ENCODE peak calls at places on chromosomes 5 and 9, in five cellular contexts. H is right lobe of liver, U is upper lobe of left lung, O is gastrocnemius medialis, F is A549. V is an unnamed sample.

GRCh38 chr9:119763260-119763659 is 394.0 kb upstream of the BRINP1 start:
- DNase-seq in H (no peak), U (no peak), O (no peak), F (no peak), V (no peak)

GRCh38 chr5:317086-317811 is 4.3 kb upstream of the AHRR start:
- DNase-seq in H (peak), U (peak), O (no peak), F (peak), V (no peak)

GRCh38 chr5:77225531-77225930 is 15.1 kb downstream of the PDE8B start:
- DNase-seq in H (no peak), U (no peak), O (no peak), F (no peak), V (no peak)

GRCh38 chr5:102691434-102691833 is 63.7 kb upstream of the PAM start:
- DNase-seq in H (no peak), U (no peak), O (no peak), F (no peak), V (no peak)

GRCh38 chr9:107137495-107138202 is 145.4 kb upstream of the RAD23B start:
- DNase-seq in H (no peak), U (no peak), O (no peak), F (peak), V (no peak)

GRCh38 chr9:126614088-126614454 is 343 bp downstream of the LMX1B start:
- DNase-seq in H (no peak), U (peak), O (no peak), F (no peak), V (no peak)

GRCh38 chr5:68898961-68899471 is 194.8 kb upstream of the SLC30A5 start:
- DNase-seq in H (no peak), U (no peak), O (no peak), F (no peak), V (no peak)

GRCh38 chr5:40495172-40495699 is 184.5 kb upstream of the PTGER4 start:
- DNase-seq in H (no peak), U (no peak), O (no peak), F (no peak), V (no peak)

GRCh38 chr5:103258957-103259704 is 568 bp downstream of the MACIR start:
- DNase-seq in H (peak), U (peak), O (peak), F (peak), V (peak)

GRCh38 chr5:103929310-103930003 is 366.9 kb upstream of the NUDT12 start:
- DNase-seq in H (no peak), U (no peak), O (no peak), F (no peak), V (no peak)

GRCh38 chr9:127721391-127721821 is 5.5 kb downstream of the TTC16 start:
- DNase-seq in H (no peak), U (no peak), O (no peak), F (peak), V (no peak)

GRCh38 chr9:79896390-79896789 is 324.6 kb downstream of the TLE4 start:
- DNase-seq in H (no peak), U (no peak), O (no peak), F (no peak), V (no peak)

GRCh38 chr9:121619989-121620673 is 31.3 kb upstream of the DAB2IP start:
- DNase-seq in H (peak), U (peak), O (no peak), F (no peak), V (no peak)

GRCh38 chr9:1018121-1018520 is 32.0 kb upstream of the DMRT2 start:
- DNase-seq in H (peak), U (peak), O (peak), F (no peak), V (no peak)

GRCh38 chr5:12883395-12883794 is 979.1 kb upstream of the CTNND2 start:
- DNase-seq in H (no peak), U (no peak), O (no peak), F (no peak), V (no peak)

GRCh38 chr5:99191181-99191775 is 262.5 kb upstream of the CHD1 start:
- DNase-seq in H (no peak), U (no peak), O (no peak), F (no peak), V (no peak)

GRCh38 chr9:129469988-129470316 is 150.9 kb downstream of the C9orf50 start:
- DNase-seq in H (no peak), U (no peak), O (no peak), F (no peak), V (no peak)

GRCh38 chr5:124395287-124395686 is 351.2 kb downstream of the ZNF608 start:
- DNase-seq in H (no peak), U (no peak), O (peak), F (no peak), V (no peak)

GRCh38 chr5:56569051-56569450 is 246.3 kb upstream of the MAP3K1 start:
- DNase-seq in H (no peak), U (no peak), O (no peak), F (no peak), V (no peak)

GRCh38 chr5:34498582-34498981 is 157.5 kb upstream of the RAI14 start:
- DNase-seq in H (no peak), U (no peak), O (no peak), F (no peak), V (no peak)

GRCh38 chr5:31194458-31194808 is 947 bp downstream of the CDH6 start:
- DNase-seq in H (no peak), U (no peak), O (no peak), F (no peak), V (no peak)

GRCh38 chr9:132249123-132249522 is 87.3 kb downstream of the NTNG2 start:
- DNase-seq in H (peak), U (no peak), O (no peak), F (no peak), V (no peak)

GRCh38 chr9:125095821-125096443 is 47.4 kb downstream of the SCAI start:
- DNase-seq in H (no peak), U (no peak), O (no peak), F (no peak), V (no peak)

GRCh38 chr5:10645146-10645545 is 81.3 kb downstream of the ANKRD33B start:
- DNase-seq in H (no peak), U (no peak), O (no peak), F (no peak), V (peak)

GRCh38 chr5:110623875-110624274 is 102.6 kb downstream of the TMEM232 start:
- DNase-seq in H (no peak), U (no peak), O (no peak), F (no peak), V (no peak)

GRCh38 chr9:71145179-71145578 is 23.8 kb upstream of the TRPM3 start:
- DNase-seq in H (no peak), U (no peak), O (no peak), F (no peak), V (no peak)

GRCh38 chr9:106970976-106971457 is 108.1 kb downstream of the ZNF462 start:
- DNase-seq in H (no peak), U (no peak), O (no peak), F (no peak), V (no peak)

GRCh38 chr9:113614843-113615648 is 151.5 kb downstream of the RGS3 start:
- DNase-seq in H (peak), U (peak), O (no peak), F (no peak), V (no peak)

GRCh38 chr5:6125781-6126180 is 252.6 kb downstream of the MED10 start:
- DNase-seq in H (no peak), U (no peak), O (no peak), F (no peak), V (no peak)

GRCh38 chr5:138257583-138257982 is 16.8 kb downstream of the GFRA3 start:
- DNase-seq in H (no peak), U (peak), O (no peak), F (no peak), V (no peak)

GRCh38 chr5:138264183-138264582 is 10.2 kb downstream of the GFRA3 start:
- DNase-seq in H (no peak), U (no peak), O (no peak), F (no peak), V (no peak)

GRCh38 chr5:138258704-138259285 is 15.6 kb downstream of the GFRA3 start:
- DNase-seq in H (no peak), U (no peak), O (no peak), F (no peak), V (no peak)

GRCh38 chr5:138263581-138263980 is 10.8 kb downstream of the GFRA3 start:
- DNase-seq in H (no peak), U (no peak), O (no peak), F (no peak), V (no peak)
- TF ChIP-seq POLR2A in H (no peak), U (no peak), O (no peak), F (no peak), V (no peak)

DNA sequence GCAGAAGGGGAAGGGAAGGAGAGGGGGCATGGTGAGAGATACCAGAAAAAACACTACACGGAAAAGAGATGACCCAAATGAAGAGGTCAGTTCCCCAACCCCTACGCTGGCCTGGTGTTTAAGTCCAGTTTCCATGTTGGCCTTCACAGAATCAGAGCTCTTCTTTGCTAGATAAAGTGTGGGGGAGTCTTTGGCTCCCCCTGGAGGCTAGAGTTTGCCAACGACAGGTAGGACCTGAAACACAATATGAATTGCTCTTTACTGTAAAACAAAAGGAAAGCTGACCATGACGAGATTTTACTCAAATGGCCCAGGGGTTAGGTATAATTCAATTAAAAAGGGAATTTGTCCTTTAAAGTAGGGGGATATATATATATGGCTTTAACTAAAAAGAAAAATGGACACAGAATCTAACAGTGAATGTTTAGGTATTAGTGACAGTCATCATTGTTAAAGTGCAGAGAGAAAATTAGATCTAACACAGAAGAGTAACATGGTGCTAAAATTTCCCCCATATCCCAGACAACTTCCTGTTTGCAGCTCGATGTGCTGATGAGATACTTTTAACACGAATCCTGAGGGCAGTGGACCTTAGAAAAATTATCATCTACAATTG is 92.0 kb downstream of the SV2C start:
- DNase-seq in H (no peak), U (no peak), O (no peak), F (peak), V (no peak)
- H3K4me3 ChIP-seq in H (no peak), U (no peak), O (no peak), F (no peak), V (no peak)

DNA sequence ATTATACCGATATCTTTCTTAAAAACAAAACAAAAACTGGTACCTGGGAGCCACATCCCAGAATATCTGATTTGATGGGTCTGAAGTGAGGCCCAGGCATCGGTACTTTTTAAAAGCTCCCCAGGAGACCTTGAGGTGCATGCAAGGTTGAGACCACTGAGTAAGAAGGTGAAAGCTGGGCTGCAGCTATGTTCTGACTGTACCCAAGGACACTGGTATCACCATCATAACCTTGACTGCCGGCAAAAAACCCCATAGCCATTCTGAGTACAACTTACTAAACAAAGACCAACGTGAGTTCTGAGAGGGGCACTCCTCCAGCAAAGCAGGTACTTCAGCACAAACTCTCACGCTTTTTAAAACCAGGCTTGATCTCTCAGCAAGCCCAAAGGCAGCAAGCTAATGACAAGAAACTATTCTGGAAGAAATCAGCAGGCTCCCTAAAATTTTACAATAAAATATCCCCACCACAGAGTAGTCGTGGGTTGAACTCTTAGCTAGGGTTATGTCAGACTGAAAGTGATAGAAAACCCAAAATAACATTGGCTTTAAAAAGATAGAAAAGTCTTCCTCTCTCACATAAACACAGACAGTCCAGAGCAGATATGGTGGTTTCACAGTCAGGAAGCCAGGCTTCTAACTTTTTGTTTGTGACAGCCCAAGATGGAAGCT is 263.9 kb downstream of the SAXO1 start:
- DNase-seq in H (no peak), U (no peak), O (no peak), F (no peak), V (no peak)
- TF ChIP-seq POLR2A in H (no peak), U (no peak), O (no peak), F (no peak), V (no peak)

GRCh38 chr5:67014957-67015400 is 181.6 kb downstream of the CD180 start:
- DNase-seq in H (no peak), U (no peak), O (no peak), F (no peak), V (no peak)
- H3K4me3 ChIP-seq in H (no peak), U (peak), O (peak), F (no peak), V (no peak)

GRCh38 chr9:133420392-133420827 is 1.8 kb upstream of the ADAMTS13 start:
- DNase-seq in H (no peak), U (no peak), O (no peak), F (no peak), V (no peak)
- TF ChIP-seq POLR2A in H (no peak), U (no peak), O (no peak), F (no peak), V (no peak)